ENCODE peak calls at places on chromosomes 3 and 15, in four cellular contexts. One of them, this sample, is unnamed.

GRCh38 chr3:182235504-182235903 is 523.8 kb downstream of the SOX2 start:
- DNase-seq in pancreas: no peak
- DNase-seq in esophagus squamous epithelium: no peak
- DNase-seq in dorsolateral prefrontal cortex: no peak
- DNase-seq in this sample: no peak

GRCh38 chr15:68608206-68608843 is 29.5 kb downstream of the CORO2B start:
- DNase-seq in pancreas: no peak
- DNase-seq in dorsolateral prefrontal cortex: peak; percentile 69
- DNase-seq in esophagus squamous epithelium: no peak
- DNase-seq in this sample: no peak

GRCh38 chr3:179806177-179806576 is 153.3 kb downstream of the USP13 start:
- DNase-seq in esophagus squamous epithelium: no peak
- DNase-seq in dorsolateral prefrontal cortex: peak; percentile 39
- DNase-seq in pancreas: no peak
- DNase-seq in this sample: no peak

GRCh38 chr3:177050466-177051237 is 146.6 kb downstream of the TBL1XR1 start:
- DNase-seq in esophagus squamous epithelium: no peak
- DNase-seq in pancreas: no peak
- DNase-seq in dorsolateral prefrontal cortex: no peak
- DNase-seq in this sample: peak; percentile 35

GRCh38 chr15:48940508-48940907 is 23.2 kb downstream of the SHC4 start:
- DNase-seq in esophagus squamous epithelium: no peak
- DNase-seq in pancreas: no peak
- DNase-seq in dorsolateral prefrontal cortex: no peak
- DNase-seq in this sample: peak; percentile 93

GRCh38 chr15:74313889-74314288 is 53.6 kb downstream of the CYP11A1 start:
- DNase-seq in esophagus squamous epithelium: no peak
- DNase-seq in pancreas: no peak
- DNase-seq in dorsolateral prefrontal cortex: no peak
- DNase-seq in this sample: no peak

GRCh38 chr3:138673641-138674040 is 65.1 kb downstream of the FAIM start:
- DNase-seq in esophagus squamous epithelium: no peak
- DNase-seq in dorsolateral prefrontal cortex: no peak
- DNase-seq in pancreas: no peak
- DNase-seq in this sample: peak; percentile 81

GRCh38 chr3:107404727-107405519 is 27.7 kb downstream of the CCDC54 start:
- DNase-seq in pancreas: no peak
- DNase-seq in dorsolateral prefrontal cortex: no peak
- DNase-seq in esophagus squamous epithelium: no peak
- DNase-seq in this sample: no peak

GRCh38 chr3:45465192-45465591 is 76.8 kb downstream of the LARS2 start:
- DNase-seq in dorsolateral prefrontal cortex: no peak
- DNase-seq in pancreas: no peak
- DNase-seq in esophagus squamous epithelium: no peak
- DNase-seq in this sample: no peak

GRCh38 chr3:116663161-116663885 is 46.3 kb upstream of the TUSC7 start:
- DNase-seq in pancreas: no peak
- DNase-seq in esophagus squamous epithelium: no peak
- DNase-seq in dorsolateral prefrontal cortex: no peak
- DNase-seq in this sample: no peak

GRCh38 chr15:62880278-62880677 is 162.3 kb upstream of the TPM1 start:
- DNase-seq in dorsolateral prefrontal cortex: no peak
- DNase-seq in pancreas: no peak
- DNase-seq in esophagus squamous epithelium: no peak
- DNase-seq in this sample: no peak

GRCh38 chr15:68265086-68265485 is 12.5 kb upstream of the FEM1B start:
- DNase-seq in pancreas: no peak
- DNase-seq in esophagus squamous epithelium: no peak
- DNase-seq in dorsolateral prefrontal cortex: no peak
- DNase-seq in this sample: no peak

GRCh38 chr15:37220949-37221670 is 120.8 kb upstream of the MEIS2 start:
- DNase-seq in dorsolateral prefrontal cortex: no peak
- DNase-seq in esophagus squamous epithelium: no peak
- DNase-seq in pancreas: no peak
- DNase-seq in this sample: no peak

GRCh38 chr3:55724851-55725250 is 237.7 kb upstream of the WNT5A start:
- DNase-seq in dorsolateral prefrontal cortex: no peak
- DNase-seq in pancreas: no peak
- DNase-seq in esophagus squamous epithelium: no peak
- DNase-seq in this sample: no peak

GRCh38 chr3:42830437-42831320 is 21.4 kb downstream of the ACKR2 start:
- DNase-seq in pancreas: no peak
- DNase-seq in dorsolateral prefrontal cortex: no peak
- DNase-seq in esophagus squamous epithelium: no peak
- DNase-seq in this sample: no peak

GRCh38 chr3:14568269-14568668 is 28.1 kb upstream of the GRIP2 start:
- DNase-seq in esophagus squamous epithelium: no peak
- DNase-seq in dorsolateral prefrontal cortex: no peak
- DNase-seq in pancreas: no peak
- DNase-seq in this sample: no peak

GRCh38 chr15:63983071-63983711 is 63.1 kb downstream of the DAPK2 start:
- DNase-seq in esophagus squamous epithelium: no peak
- DNase-seq in dorsolateral prefrontal cortex: no peak
- DNase-seq in pancreas: no peak
- DNase-seq in this sample: no peak

GRCh38 chr3:38649500-38650247 is at the start of gene SCN5A:
- DNase-seq in esophagus squamous epithelium: no peak
- DNase-seq in dorsolateral prefrontal cortex: no peak
- DNase-seq in pancreas: peak; percentile 36
- DNase-seq in this sample: no peak

GRCh38 chr3:54507876-54508460 is 385.6 kb downstream of the CACNA2D3 start:
- DNase-seq in pancreas: no peak
- DNase-seq in esophagus squamous epithelium: no peak
- DNase-seq in dorsolateral prefrontal cortex: no peak
- DNase-seq in this sample: no peak

GRCh38 chr15:60369696-60370095 is 28.1 kb downstream of the ANXA2 start:
- DNase-seq in esophagus squamous epithelium: no peak
- DNase-seq in pancreas: no peak
- DNase-seq in dorsolateral prefrontal cortex: no peak
- DNase-seq in this sample: no peak

GRCh38 chr15:60363903-60364302 is 33.9 kb downstream of the ANXA2 start:
- DNase-seq in esophagus squamous epithelium: no peak
- DNase-seq in pancreas: no peak
- DNase-seq in dorsolateral prefrontal cortex: no peak
- DNase-seq in this sample: no peak

GRCh38 chr15:60362318-60363023 is 35.3 kb downstream of the ANXA2 start:
- DNase-seq in pancreas: no peak
- DNase-seq in dorsolateral prefrontal cortex: no peak
- DNase-seq in esophagus squamous epithelium: no peak
- DNase-seq in this sample: no peak

GRCh38 chr15:60363024-60363674 is 34.6 kb downstream of the ANXA2 start:
- DNase-seq in dorsolateral prefrontal cortex: no peak
- DNase-seq in pancreas: no peak
- DNase-seq in esophagus squamous epithelium: no peak
- DNase-seq in this sample: no peak

DNA sequence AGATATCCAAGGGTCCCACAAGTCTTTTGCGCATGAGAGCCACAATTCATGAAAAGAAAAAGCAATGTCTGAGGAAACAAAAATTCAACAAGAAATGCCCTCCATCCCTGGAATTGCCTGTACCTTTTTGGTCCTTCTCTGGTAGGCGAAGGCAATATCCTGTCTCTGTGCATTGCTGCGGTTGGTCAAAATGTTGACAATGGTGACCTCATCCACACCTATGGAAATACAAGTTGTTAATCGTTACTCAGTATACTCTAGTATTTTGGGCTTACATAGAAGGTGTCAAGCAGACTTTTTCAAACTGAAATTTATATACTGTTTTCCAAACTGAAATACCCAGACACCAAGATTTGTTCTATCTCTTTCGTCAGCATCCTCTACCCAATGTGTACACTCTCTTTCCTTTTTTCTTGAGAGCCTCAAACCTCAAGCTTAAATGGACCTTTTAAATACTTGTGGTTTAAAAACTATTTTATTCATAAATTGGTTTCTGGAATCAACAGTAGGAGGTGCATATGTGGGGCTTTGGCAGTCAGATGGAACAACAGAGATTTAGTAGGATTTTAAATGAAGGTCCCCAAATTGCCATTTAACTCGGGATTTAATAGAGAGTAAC is 33.4 kb downstream of the ANXA2 start:
- DNase-seq in pancreas: no peak
- DNase-seq in dorsolateral prefrontal cortex: no peak
- DNase-seq in esophagus squamous epithelium: no peak
- DNase-seq in this sample: no peak
- TF ChIP-seq CTCF in pancreas: no peak
- TF ChIP-seq CTCF in dorsolateral prefrontal cortex: no peak
- TF ChIP-seq CTCF in esophagus squamous epithelium: no peak
- TF ChIP-seq CTCF in this sample: no peak

GRCh38 chr3:20422391-20422790 is 236.4 kb upstream of the SGO1 start:
- DNase-seq in pancreas: no peak
- DNase-seq in esophagus squamous epithelium: no peak
- DNase-seq in dorsolateral prefrontal cortex: no peak
- DNase-seq in this sample: no peak
- H3K4me3 ChIP-seq in pancreas: no peak overlapping the region
- H3K4me3 ChIP-seq in esophagus squamous epithelium: no peak overlapping the region
- H3K4me3 ChIP-seq in dorsolateral prefrontal cortex: no peak overlapping the region
- H3K4me3 ChIP-seq in this sample: no peak overlapping the region

DNA sequence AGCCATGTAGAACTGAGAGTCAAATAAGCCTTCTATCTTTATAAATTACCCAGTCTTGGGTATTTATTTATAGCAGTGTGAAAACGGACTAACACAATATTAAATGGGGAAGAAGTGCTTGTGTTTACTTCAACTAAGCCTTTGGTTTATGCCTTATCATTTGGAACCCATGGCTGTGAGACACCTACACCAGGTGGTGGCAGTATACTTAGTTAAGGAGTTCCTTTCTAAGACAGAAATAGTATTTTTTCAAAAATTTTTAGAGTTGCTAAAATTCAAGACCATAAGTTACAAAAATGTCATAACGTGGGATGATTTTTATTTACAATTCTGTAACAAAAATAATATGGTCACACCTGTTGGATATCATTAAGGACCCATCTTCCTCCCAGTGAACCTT is 354.5 kb upstream of the SOX14 start:
- DNase-seq in esophagus squamous epithelium: no peak
- DNase-seq in pancreas: no peak
- DNase-seq in dorsolateral prefrontal cortex: no peak
- DNase-seq in this sample: no peak
- TF ChIP-seq CTCF in esophagus squamous epithelium: no peak
- TF ChIP-seq CTCF in pancreas: no peak
- TF ChIP-seq CTCF in dorsolateral prefrontal cortex: no peak
- TF ChIP-seq CTCF in this sample: no peak

GRCh38 chr3:21718161-21718765 is 32.7 kb downstream of the ZNF385D start:
- DNase-seq in dorsolateral prefrontal cortex: no peak
- DNase-seq in esophagus squamous epithelium: no peak
- DNase-seq in pancreas: no peak
- DNase-seq in this sample: peak; percentile 97
- H3K4me3 ChIP-seq in dorsolateral prefrontal cortex: no peak overlapping the region
- H3K4me3 ChIP-seq in esophagus squamous epithelium: no peak overlapping the region
- H3K4me3 ChIP-seq in pancreas: no peak overlapping the region
- H3K4me3 ChIP-seq in this sample: no peak overlapping the region

GRCh38 chr15:98856540-98856907 is 151.1 kb downstream of the PGPEP1L start:
- DNase-seq in dorsolateral prefrontal cortex: no peak
- DNase-seq in esophagus squamous epithelium: no peak
- DNase-seq in pancreas: no peak
- DNase-seq in this sample: peak; percentile 59

GRCh38 chr15:98855815-98856539 is 151.6 kb downstream of the PGPEP1L start:
- DNase-seq in dorsolateral prefrontal cortex: no peak
- DNase-seq in pancreas: no peak
- DNase-seq in esophagus squamous epithelium: no peak
- DNase-seq in this sample: no peak

GRCh38 chr15:98853593-98854420 is 153.8 kb downstream of the PGPEP1L start:
- DNase-seq in dorsolateral prefrontal cortex: no peak
- DNase-seq in esophagus squamous epithelium: no peak
- DNase-seq in pancreas: no peak
- DNase-seq in this sample: no peak

GRCh38 chr15:98854496-98854895 is 153.1 kb downstream of the PGPEP1L start:
- DNase-seq in pancreas: no peak
- DNase-seq in dorsolateral prefrontal cortex: no peak
- DNase-seq in esophagus squamous epithelium: no peak
- DNase-seq in this sample: no peak

GRCh38 chr15:98855067-98855814 is 152.4 kb downstream of the PGPEP1L start:
- DNase-seq in esophagus squamous epithelium: no peak
- DNase-seq in dorsolateral prefrontal cortex: no peak
- DNase-seq in pancreas: no peak
- DNase-seq in this sample: no peak
- TF ChIP-seq CTCF in esophagus squamous epithelium: no peak
- TF ChIP-seq CTCF in dorsolateral prefrontal cortex: no peak
- TF ChIP-seq CTCF in pancreas: no peak
- TF ChIP-seq CTCF in this sample: no peak

DNA sequence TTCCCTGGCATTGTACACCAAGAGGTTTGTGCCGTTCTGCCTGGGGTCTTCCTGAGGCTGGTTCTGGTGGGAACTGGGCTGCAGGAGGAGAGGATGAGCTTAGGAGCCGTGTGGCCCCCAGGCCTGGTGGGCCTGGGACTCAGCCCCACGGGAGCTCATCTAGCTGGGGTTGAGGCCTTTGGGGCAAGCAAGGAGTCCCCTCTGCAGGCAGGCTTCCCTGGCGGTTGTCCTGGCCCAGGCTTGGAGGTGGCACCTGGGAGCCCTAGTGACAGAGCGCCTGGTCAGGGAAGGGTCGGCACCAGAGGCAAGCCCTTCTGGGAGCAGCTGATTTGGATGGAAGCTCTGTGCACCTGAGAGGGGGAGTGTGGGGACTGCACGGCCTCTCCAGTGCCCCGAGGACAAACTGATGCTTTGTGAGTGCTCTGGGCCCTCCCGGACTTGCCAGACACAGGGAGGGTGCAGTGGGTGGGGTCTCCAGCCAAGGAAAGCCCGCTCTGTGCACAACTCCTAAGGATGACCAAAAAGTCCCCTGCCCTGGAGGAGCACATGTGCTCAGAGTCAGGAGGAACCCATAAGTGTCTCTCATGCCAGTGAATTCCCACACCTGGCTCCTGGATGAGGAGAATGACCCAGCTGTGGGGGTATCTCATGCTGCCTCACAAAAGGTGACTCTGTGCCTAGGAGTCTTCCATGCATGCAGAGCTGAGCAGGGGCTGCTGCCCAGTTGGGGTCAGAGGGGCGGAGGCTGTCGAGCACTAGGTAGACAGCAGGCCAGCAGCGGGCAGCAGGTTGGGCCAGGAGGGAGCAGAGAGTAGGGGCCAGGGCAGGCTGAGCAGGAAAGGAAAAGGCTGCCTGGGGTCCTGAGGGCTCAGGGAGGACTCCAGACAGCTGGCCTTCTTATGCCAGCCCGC is 2.7 kb downstream of the PAK6 start:
- DNase-seq in dorsolateral prefrontal cortex: no peak
- DNase-seq in pancreas: no peak
- DNase-seq in esophagus squamous epithelium: no peak
- DNase-seq in this sample: no peak
- H3K4me3 ChIP-seq in dorsolateral prefrontal cortex: peak overlapping the region; percentile 59
- H3K4me3 ChIP-seq in pancreas: no peak overlapping the region
- H3K4me3 ChIP-seq in esophagus squamous epithelium: peak overlapping the region; percentile 63
- H3K4me3 ChIP-seq in this sample: no peak overlapping the region